ENCODE peak calls at places on chromosome 11, in four cellular contexts. K, E, V and J are unnamed samples.

GRCh38 chr11:284081-285020 is 4.6 kb upstream of the PGGHG start:
- DNase-seq in E (no peak), K (no peak), V (no peak), J (no peak)

GRCh38 chr11:47572715-47573255 is 6.0 kb downstream of the KBTBD4 start:
- DNase-seq in V (no peak), E (no peak), K (no peak), J (no peak)

GRCh38 chr11:122754553-122755322 is 83.6 kb upstream of the CRTAM start:
- DNase-seq in K (no peak), V (peak), E (peak), J (peak)

GRCh38 chr11:69167916-69168691 is 12.4 kb downstream of the SMIM38 start:
- DNase-seq in E (no peak), V (no peak), K (peak), J (no peak)

GRCh38 chr11:64378335-64378884 is 19.4 kb downstream of the RPS6KA4 start:
- DNase-seq in V (no peak), K (no peak), E (no peak), J (no peak)

GRCh38 chr11:6357222-6357621 is 33.1 kb upstream of the SMPD1 start:
- DNase-seq in K (peak), V (no peak), E (no peak), J (peak)

GRCh38 chr11:31725176-31725575 is 85.9 kb downstream of the PAX6 start:
- DNase-seq in E (no peak), K (no peak), V (no peak), J (no peak)

GRCh38 chr11:131302831-131303230 is 67.6 kb upstream of the NTM start:
- DNase-seq in E (no peak), V (no peak), K (no peak), J (no peak)

GRCh38 chr11:68411501-68411991 is 49.0 kb upstream of the PPP6R3 start:
- DNase-seq in K (no peak), V (no peak), E (no peak), J (no peak)

GRCh38 chr11:47553417-47553746 is 450 bp upstream of the CELF1 start:
- DNase-seq in V (no peak), E (no peak), K (no peak), J (no peak)

GRCh38 chr11:93051181-93051580 is 81.7 kb downstream of the MTNR1B start:
- DNase-seq in V (no peak), K (no peak), E (no peak), J (no peak)

GRCh38 chr11:3120071-3120792 is 44.9 kb downstream of the OSBPL5 start:
- DNase-seq in E (peak), V (no peak), K (no peak), J (no peak)

GRCh38 chr11:129458278-129458677 is 82.6 kb downstream of the BARX2 start:
- DNase-seq in V (no peak), E (no peak), K (no peak), J (no peak)

GRCh38 chr11:47980907-47981621 is 705 bp downstream of the PTPRJ start:
- DNase-seq in V (no peak), E (peak), K (peak), J (peak)

GRCh38 chr11:134575504-134576230 is 163.6 kb upstream of the B3GAT1 start:
- DNase-seq in E (no peak), V (no peak), K (no peak), J (no peak)

GRCh38 chr11:121487191-121487590 is 34.4 kb upstream of the SORL1-AS1 start:
- DNase-seq in E (no peak), K (no peak), V (no peak), J (no peak)

GRCh38 chr11:70159612-70160570 is 43.2 kb upstream of the FADD start:
- DNase-seq in E (no peak), K (peak), V (no peak), J (no peak)

GRCh38 chr11:83971063-83971462 is 684.9 kb upstream of the CCDC90B start:
- DNase-seq in E (no peak), V (no peak), K (no peak), J (no peak)

GRCh38 chr11:5620606-5621521 is 3.9 kb upstream of the TRIM34 start:
- DNase-seq in K (peak), E (no peak), V (peak), J (peak)

DNA sequence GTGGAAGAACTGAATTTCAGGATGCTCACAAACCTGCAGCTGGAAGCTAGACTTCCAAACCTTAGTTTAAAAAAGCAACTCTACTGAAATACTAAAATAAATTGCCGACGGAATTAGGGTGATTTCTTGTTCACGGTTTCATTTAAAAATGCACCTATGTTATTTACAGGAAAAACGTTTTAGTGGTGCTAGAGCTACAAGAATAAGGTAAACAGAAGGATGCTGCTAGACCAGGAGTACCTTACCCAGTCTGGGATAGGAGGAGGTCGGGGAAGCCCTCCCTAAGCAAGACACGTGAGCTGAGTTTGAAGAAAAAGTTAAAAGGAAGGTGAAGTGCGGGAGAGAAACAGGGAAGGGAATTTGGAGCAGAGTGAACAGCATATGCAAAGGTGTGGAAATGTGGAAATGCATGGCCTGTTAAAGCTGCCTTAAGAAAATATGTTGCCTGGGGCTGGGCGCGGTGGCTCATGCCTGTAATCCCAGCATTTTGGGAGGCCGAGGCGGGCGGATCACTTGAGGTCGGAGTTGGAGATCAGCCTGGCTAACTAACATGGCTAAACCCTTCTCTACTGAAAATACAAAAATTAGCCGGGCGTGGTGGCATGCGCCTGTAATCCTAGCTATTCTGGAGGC is 1.4 kb upstream of the FTH1 start:
- DNase-seq in V (no peak), K (no peak), E (no peak), J (no peak)
- TF ChIP-seq NR3C1 in V (no peak), K (no peak), E (no peak), J (no peak)

GRCh38 chr11:116990061-116990473 is 108.2 kb downstream of the SIK3 start:
- DNase-seq in K (no peak), V (peak), E (no peak), J (no peak)
- TF ChIP-seq NR3C1 in K (no peak), V (no peak), E (no peak), J (no peak)

GRCh38 chr11:66846671-66847091 is 3.4 kb downstream of the RCE1 start:
- DNase-seq in V (no peak), K (no peak), E (no peak), J (no peak)
- TF ChIP-seq NR3C1 in V (no peak), K (no peak), E (no peak), J (no peak)

GRCh38 chr11:124725719-124726105 is 14.0 kb upstream of the NRGN start:
- DNase-seq in E (no peak), K (no peak), V (no peak), J (no peak)

GRCh38 chr11:124722176-124722575 is 17.6 kb upstream of the NRGN start:
- DNase-seq in K (no peak), V (no peak), E (no peak), J (no peak)

GRCh38 chr11:124719534-124719933 is 20.2 kb upstream of the NRGN start:
- DNase-seq in E (no peak), K (no peak), V (no peak), J (no peak)

GRCh38 chr11:124724854-124725718 is 14.7 kb upstream of the NRGN start:
- DNase-seq in K (no peak), E (no peak), V (peak), J (no peak)
- TF ChIP-seq NR3C1 in K (no peak), E (no peak), V (no peak), J (no peak)

GRCh38 chr11:107331728-107332127 is 125.9 kb downstream of the CWF19L2 start:
- DNase-seq in V (no peak), E (no peak), K (no peak), J (no peak)
- TF ChIP-seq NR3C1 in V (no peak), E (no peak), K (no peak), J (no peak)

GRCh38 chr11:76209956-76210885 is 3.9 kb upstream of the WNT11 start:
- DNase-seq in E (no peak), K (peak), V (no peak), J (no peak)
- TF ChIP-seq NR3C1 in E (no peak), K (no peak), V (no peak), J (no peak)

DNA sequence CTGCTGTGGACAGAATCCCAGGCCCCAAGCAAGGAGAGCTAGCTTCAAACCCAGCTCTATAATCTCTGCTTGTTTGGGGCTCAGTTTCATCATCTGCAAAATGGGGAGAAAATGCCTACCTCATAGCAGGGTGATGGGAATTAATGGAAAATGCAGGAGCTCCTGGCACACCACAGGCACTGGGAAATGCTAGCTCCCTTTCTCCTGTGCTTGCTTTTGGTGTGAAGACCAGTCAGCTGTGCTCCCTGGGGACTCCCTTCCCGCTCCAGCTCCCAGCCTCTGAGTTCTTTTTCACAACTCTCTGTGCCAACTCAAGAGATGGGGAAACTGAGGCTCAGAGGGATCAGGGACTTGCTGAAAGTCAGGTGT is 8.2 kb upstream of the SERPINH1 start:
- DNase-seq in K (no peak), V (no peak), E (no peak), J (no peak)
- TF ChIP-seq NR3C1 in K (no peak), V (no peak), E (no peak), J (no peak)

GRCh38 chr11:1389932-1390587 is at the start of gene BRSK2:
- DNase-seq in K (no peak), V (no peak), E (no peak), J (no peak)
- TF ChIP-seq NR3C1 in K (no peak), V (no peak), E (no peak), J (no peak)

GRCh38 chr11:78109011-78109685 is 29.5 kb upstream of the NDUFC2 start:
- DNase-seq in V (no peak), K (no peak), E (no peak), J (no peak)
- TF ChIP-seq NR3C1 in V (no peak), K (no peak), E (no peak), J (no peak)